ENCODE peak calls at places on chromosome 1, in six cellular contexts. E, Q, U, C, S and G are unnamed samples.

GRCh38 chr1:8455700-8456305 is 137.9 kb downstream of the SLC45A1 start:
- DNase-seq in E (no peak), Q (no peak), U (no peak), C (no peak), S (no peak), G (no peak)

GRCh38 chr1:76687324-76688018 is 179.8 kb upstream of the ST6GALNAC5 start:
- DNase-seq in E (no peak), Q (no peak), U (no peak), C (no peak), S (no peak), G (no peak)

GRCh38 chr1:33050221-33051076 is 13.8 kb upstream of the AK2 start:
- DNase-seq in E (peak), Q (peak), U (peak), C (no peak), S (peak), G (no peak)

GRCh38 chr1:62688687-62689085 is 500 bp upstream of the DOCK7 start:
- DNase-seq in E (peak), Q (peak), U (peak), C (peak), S (no peak), G (no peak)

GRCh38 chr1:18396247-18396646 is 84.5 kb upstream of the KLHDC7A start:
- DNase-seq in E (no peak), Q (no peak), U (no peak), C (no peak), S (no peak), G (no peak)

GRCh38 chr1:225899044-225899925 is 10.3 kb upstream of the LEFTY1 start:
- DNase-seq in E (no peak), Q (peak), U (no peak), C (no peak), S (no peak), G (no peak)

GRCh38 chr1:196608401-196609113 is at the start of gene KCNT2:
- DNase-seq in E (no peak), Q (peak), U (no peak), C (peak), S (peak), G (no peak)

GRCh38 chr1:66265796-66266195 is 268.2 kb upstream of the SGIP1 start:
- DNase-seq in E (no peak), Q (no peak), U (no peak), C (no peak), S (no peak), G (no peak)

GRCh38 chr1:216186816-216187215 is 236.4 kb downstream of the USH2A start:
- DNase-seq in E (no peak), Q (no peak), U (no peak), C (no peak), S (no peak), G (no peak)

GRCh38 chr1:237133921-237134320 is 91.9 kb downstream of the RYR2 start:
- DNase-seq in E (no peak), Q (no peak), U (no peak), C (no peak), S (no peak), G (no peak)

GRCh38 chr1:10941891-10942541 is 70.4 kb upstream of the TARDBP start:
- DNase-seq in E (peak), Q (peak), U (no peak), C (peak), S (no peak), G (no peak)

GRCh38 chr1:100909018-100909417 is 13.1 kb downstream of the SLC30A7 start:
- DNase-seq in E (no peak), Q (no peak), U (no peak), C (no peak), S (no peak), G (no peak)

GRCh38 chr1:1173793-1174415 is at the start of gene TTLL10:
- DNase-seq in E (no peak), Q (peak), U (no peak), C (no peak), S (no peak), G (no peak)

GRCh38 chr1:69263982-69264381 is 303.7 kb upstream of the LRRC7 start:
- DNase-seq in E (no peak), Q (no peak), U (no peak), C (no peak), S (no peak), G (no peak)

GRCh38 chr1:219220945-219221344 is 47.3 kb downstream of the LYPLAL1 start:
- DNase-seq in E (no peak), Q (no peak), U (no peak), C (no peak), S (no peak), G (no peak)

GRCh38 chr1:84598846-84599741 is 24.9 kb upstream of the CTBS start:
- DNase-seq in E (no peak), Q (no peak), U (no peak), C (no peak), S (no peak), G (no peak)

GRCh38 chr1:16618719-16619118 is 5.4 kb upstream of the NBPF1 start:
- DNase-seq in E (no peak), Q (peak), U (no peak), C (no peak), S (peak), G (no peak)

GRCh38 chr1:230867903-230868735 is at the start of gene C1orf198:
- DNase-seq in E (peak), Q (peak), U (peak), C (peak), S (peak), G (no peak)

GRCh38 chr1:95388041-95388440 is 154.0 kb downstream of the RWDD3 start:
- DNase-seq in E (no peak), Q (no peak), U (no peak), C (no peak), S (no peak), G (no peak)

GRCh38 chr1:192954705-192955265 is 104.4 kb downstream of the UCHL5 start:
- DNase-seq in E (peak), Q (no peak), U (no peak), C (no peak), S (no peak), G (no peak)

GRCh38 chr1:91585982-91586381 is 85.3 kb downstream of the CDC7 start:
- DNase-seq in E (no peak), Q (no peak), U (no peak), C (peak), S (no peak), G (no peak)

GRCh38 chr1:234601217-234602017 is 8.6 kb downstream of the IRF2BP2 start:
- DNase-seq in E (peak), Q (peak), U (peak), C (no peak), S (no peak), G (no peak)

GRCh38 chr1:15876357-15876756 is 28.9 kb downstream of the SPEN start:
- DNase-seq in E (no peak), Q (peak), U (no peak), C (no peak), S (no peak), G (no peak)

GRCh38 chr1:110645962-110646735 is 28.6 kb downstream of the KCNA3 start:
- DNase-seq in E (no peak), Q (no peak), U (no peak), C (no peak), S (no peak), G (no peak)

GRCh38 chr1:236079703-236080245 is 14.9 kb upstream of the NID1 start:
- DNase-seq in E (no peak), Q (no peak), U (no peak), C (no peak), S (no peak), G (no peak)

GRCh38 chr1:36109041-36109679 is 15.9 kb downstream of the COL8A2 start:
- DNase-seq in E (peak), Q (no peak), U (no peak), C (peak), S (no peak), G (no peak)

GRCh38 chr1:190880352-190880751 is 402.7 kb upstream of the BRINP3 start:
- DNase-seq in E (no peak), Q (no peak), U (no peak), C (no peak), S (no peak), G (no peak)

GRCh38 chr1:235329139-235329808 is 904 bp downstream of the GGPS1 start:
- DNase-seq in E (no peak), Q (peak), U (no peak), C (peak), S (peak), G (no peak)

GRCh38 chr1:185645201-185645640 is 89.0 kb upstream of the HMCN1 start:
- DNase-seq in E (no peak), Q (peak), U (no peak), C (no peak), S (no peak), G (no peak)

GRCh38 chr1:7538033-7538432 is 233.1 kb upstream of the VAMP3 start:
- DNase-seq in E (no peak), Q (no peak), U (peak), C (no peak), S (no peak), G (no peak)

GRCh38 chr1:202074985-202075773 is 47.5 kb upstream of the GPR37L1 start:
- DNase-seq in E (no peak), Q (no peak), U (peak), C (no peak), S (no peak), G (no peak)

GRCh38 chr1:95197616-95198252 is 36.3 kb upstream of the RWDD3 start:
- DNase-seq in E (no peak), Q (no peak), U (no peak), C (no peak), S (no peak), G (no peak)

GRCh38 chr1:36754366-36754765 is 271.7 kb upstream of the CSF3R start:
- DNase-seq in E (no peak), Q (no peak), U (no peak), C (no peak), S (no peak), G (no peak)

GRCh38 chr1:154969246-154969645 is 1.3 kb downstream of the SHC1 start:
- DNase-seq in E (no peak), Q (no peak), U (no peak), C (no peak), S (no peak), G (no peak)

GRCh38 chr1:156344409-156344808 is 6.1 kb downstream of the TSACC start:
- DNase-seq in E (no peak), Q (no peak), U (no peak), C (no peak), S (no peak), G (no peak)

GRCh38 chr1:156337888-156338179 is 258 bp downstream of the CCT3 start:
- DNase-seq in E (no peak), Q (no peak), U (no peak), C (no peak), S (no peak), G (no peak)

GRCh38 chr1:156346636-156347035 is 8.3 kb downstream of the TSACC start:
- DNase-seq in E (no peak), Q (peak), U (no peak), C (no peak), S (no peak), G (no peak)

GRCh38 chr1:156338180-156338973 is at the start of the genes CCT3 and TSACC:
- DNase-seq in E (peak), Q (peak), U (peak), C (peak), S (peak), G (peak)

DNA sequence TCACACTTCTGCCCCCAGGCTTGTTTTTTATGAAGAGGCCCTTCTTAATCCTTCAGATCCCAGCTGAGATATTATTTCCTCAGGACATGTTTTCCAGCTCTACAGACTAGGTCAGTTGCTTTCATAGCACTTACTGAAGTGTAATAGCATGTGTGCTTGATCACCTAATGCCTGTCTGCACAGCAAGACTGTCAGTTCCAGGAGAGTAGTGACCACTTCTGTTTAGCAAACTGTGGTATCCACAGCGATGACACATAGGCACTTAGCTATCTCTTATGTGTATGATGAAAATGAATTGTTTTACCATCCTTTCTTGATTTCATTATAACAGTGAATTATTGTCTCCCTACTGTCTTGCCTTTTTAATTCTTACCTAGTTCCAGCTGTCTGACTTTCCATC is 4.2 kb downstream of the TSACC start:
- DNase-seq in E (no peak), Q (no peak), U (no peak), C (no peak), S (no peak), G (no peak)
- TF ChIP-seq POLR2AphosphoS5 in E (no peak), Q (no peak), U (no peak), C (no peak), S (no peak), G (no peak)

GRCh38 chr1:156675271-156675708 is 1.9 kb downstream of the NES start:
- DNase-seq in E (no peak), Q (no peak), U (no peak), C (no peak), S (no peak), G (no peak)

GRCh38 chr1:156670791-156671190 is 6.4 kb downstream of the NES start:
- DNase-seq in E (no peak), Q (no peak), U (no peak), C (no peak), S (no peak), G (no peak)

GRCh38 chr1:156675715-156676311 is 1.4 kb downstream of the NES start:
- DNase-seq in E (no peak), Q (peak), U (no peak), C (no peak), S (no peak), G (no peak)

GRCh38 chr1:156671804-156672203 is 5.4 kb downstream of the NES start:
- DNase-seq in E (no peak), Q (no peak), U (no peak), C (no peak), S (no peak), G (no peak)

GRCh38 chr1:156673387-156674121 is 3.7 kb downstream of the NES start:
- DNase-seq in E (no peak), Q (peak), U (peak), C (no peak), S (no peak), G (no peak)
- H3K4me3 ChIP-seq in E (no peak), Q (peak), U (no peak), C (no peak), S (no peak), G (peak)

DNA sequence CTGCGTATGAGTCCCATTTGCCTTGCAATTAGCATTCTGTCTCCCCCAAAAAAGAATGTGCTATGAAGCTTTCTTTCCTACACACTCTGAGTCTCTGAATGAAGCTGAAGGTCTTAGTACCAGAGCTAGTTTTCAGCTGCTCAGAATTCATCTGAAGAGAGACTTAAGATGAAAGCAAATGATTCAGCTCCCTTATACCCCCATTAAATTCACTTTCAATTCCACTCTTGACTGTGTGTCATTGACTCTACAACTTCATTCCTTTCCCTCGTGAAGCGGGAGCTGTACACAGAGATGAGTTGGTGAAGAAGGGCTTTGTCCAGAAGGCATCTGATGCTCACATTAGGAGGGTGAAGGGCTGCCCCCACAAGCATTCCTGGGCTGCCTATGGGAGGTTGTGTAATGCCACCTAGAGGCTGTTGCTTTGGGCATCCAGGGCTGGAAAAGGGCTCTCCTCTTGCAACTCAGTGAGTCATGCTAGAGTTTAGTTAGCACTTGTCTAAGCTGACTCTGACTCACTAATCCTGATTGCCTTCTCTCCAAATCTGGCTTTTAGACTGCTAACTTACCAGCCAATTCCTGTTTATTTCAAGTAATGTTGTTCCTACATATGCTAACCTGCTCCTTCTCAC is 1.8 kb downstream of the SPRR1B start:
- DNase-seq in E (no peak), Q (peak), U (peak), C (no peak), S (no peak), G (no peak)
- TF ChIP-seq CTCF in E (no peak), Q (peak), U (peak), C (no peak), S (no peak), G (no peak)

GRCh38 chr1:167728818-167729410 is 7.1 kb downstream of the MPZL1 start:
- DNase-seq in E (no peak), Q (no peak), U (no peak), C (no peak), S (no peak), G (no peak)
- TF ChIP-seq POLR2AphosphoS5 in E (no peak), Q (no peak), U (no peak), C (no peak), S (no peak), G (no peak)

GRCh38 chr1:34929497-34929852 is at the start of gene DLGAP3:
- DNase-seq in E (no peak), Q (peak), U (no peak), C (no peak), S (no peak), G (no peak)

GRCh38 chr1:34928066-34928864 is 1.2 kb downstream of the DLGAP3 start:
- DNase-seq in E (no peak), Q (peak), U (no peak), C (no peak), S (no peak), G (no peak)

GRCh38 chr1:34927316-34927715 is 2.1 kb downstream of the DLGAP3 start:
- DNase-seq in E (no peak), Q (no peak), U (no peak), C (no peak), S (no peak), G (no peak)

GRCh38 chr1:34929853-34930701 is 627 bp upstream of the DLGAP3 start:
- DNase-seq in E (no peak), Q (peak), U (no peak), C (no peak), S (no peak), G (peak)

GRCh38 chr1:34928865-34929496 is 469 bp downstream of the DLGAP3 start:
- DNase-seq in E (no peak), Q (peak), U (no peak), C (no peak), S (no peak), G (no peak)
- H3K4me3 ChIP-seq in E (no peak), Q (peak), U (peak), C (peak), S (peak), G (peak)

DNA sequence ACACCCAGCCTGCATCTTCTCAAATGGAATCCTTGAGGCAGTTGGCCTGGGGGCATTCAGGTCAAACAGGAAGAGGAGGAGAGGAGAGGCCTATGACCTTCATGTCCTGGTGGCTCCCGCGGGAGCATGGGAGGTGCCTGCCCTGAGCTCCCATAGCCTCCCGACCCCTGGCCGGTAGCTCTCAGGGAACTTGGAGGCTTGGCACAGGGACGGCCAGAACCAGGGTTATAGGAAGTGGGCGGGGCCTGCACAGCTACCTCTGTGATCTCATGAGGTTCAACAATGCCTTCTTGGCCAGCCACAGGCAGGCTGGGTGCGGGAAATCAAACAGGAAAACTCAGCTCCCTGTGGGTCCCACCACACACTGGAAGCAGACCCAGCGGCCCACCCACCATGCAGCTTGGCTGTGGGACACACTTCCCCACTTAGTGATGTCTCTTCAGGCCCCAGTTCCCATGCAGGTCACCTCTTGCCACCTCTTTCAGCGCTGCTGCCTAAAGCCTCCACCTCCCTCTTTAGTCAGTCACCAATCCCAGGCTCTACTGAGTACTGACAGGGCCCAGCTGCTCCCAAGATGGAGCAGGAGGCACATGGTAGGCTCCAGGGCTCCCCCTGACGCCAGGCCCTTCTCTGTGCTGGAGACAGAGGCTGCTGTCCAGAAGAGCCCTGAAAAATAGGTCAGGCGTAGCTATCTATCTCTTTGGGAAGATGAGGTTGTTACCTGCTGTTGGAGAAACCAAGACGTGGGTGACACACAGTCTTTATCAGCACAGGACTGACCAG is at the start of gene SLFNL1:
- DNase-seq in E (no peak), Q (peak), U (no peak), C (no peak), S (no peak), G (no peak)
- TF ChIP-seq CTCF in E (no peak), Q (peak), U (no peak), C (no peak), S (no peak), G (no peak)

GRCh38 chr1:64424412-64424811 is 45.5 kb upstream of the CACHD1 start:
- DNase-seq in E (no peak), Q (no peak), U (no peak), C (no peak), S (no peak), G (no peak)
- TF ChIP-seq POLR2AphosphoS5 in E (no peak), Q (no peak), U (no peak), C (no peak), S (no peak), G (no peak)

GRCh38 chr1:45802343-45803298 is 791 bp upstream of the MAST2 start:
- DNase-seq in E (peak), Q (peak), U (peak), C (peak), S (peak), G (peak)
- H3K4me3 ChIP-seq in E (peak), Q (peak), U (peak), C (peak), S (peak), G (peak)

GRCh38 chr1:14363707-14364413 is 234.6 kb upstream of the KAZN start:
- DNase-seq in E (no peak), Q (peak), U (no peak), C (no peak), S (no peak), G (peak)

GRCh38 chr1:14367444-14367843 is 231.0 kb upstream of the KAZN start:
- DNase-seq in E (no peak), Q (no peak), U (no peak), C (no peak), S (no peak), G (no peak)

GRCh38 chr1:14369526-14370213 is 228.8 kb upstream of the KAZN start:
- DNase-seq in E (no peak), Q (peak), U (no peak), C (no peak), S (no peak), G (no peak)

GRCh38 chr1:14365226-14365994 is 233.1 kb upstream of the KAZN start:
- DNase-seq in E (no peak), Q (no peak), U (no peak), C (no peak), S (no peak), G (no peak)

GRCh38 chr1:14366361-14367018 is 232.0 kb upstream of the KAZN start:
- DNase-seq in E (no peak), Q (peak), U (no peak), C (no peak), S (no peak), G (no peak)
- TF ChIP-seq CTCF in E (no peak), Q (peak), U (no peak), C (no peak), S (no peak), G (peak)